ENCODE peak calls at places on chromosomes 13 and 19, in four cellular contexts. S is GM12878, F is K562, Q is H1. V is an unnamed sample.

GRCh38 chr13:33612641-33613638 is 205.0 kb upstream of the RFC3 start:
- DNase-seq in S (no peak), F (no peak), Q (no peak), V (no peak)

GRCh38 chr19:45670670-45671453 is 2.8 kb downstream of the GIPR start:
- DNase-seq in S (peak; percentile 62), F (peak; percentile 100), Q (peak; percentile 100), V (peak; percentile 93)

GRCh38 chr19:7579182-7579581 is 16.5 kb upstream of the CAMSAP3 start:
- DNase-seq in S (no peak), F (no peak), Q (no peak), V (no peak)

GRCh38 chr13:29801737-29802305 is 48.6 kb downstream of the UBL3 start:
- DNase-seq in S (no peak), F (no peak), Q (no peak), V (no peak)

GRCh38 chr19:15631817-15632216 is 8.9 kb upstream of the CYP4F3 start:
- DNase-seq in S (peak; percentile 3), F (peak; percentile 87), Q (no peak), V (no peak)

GRCh38 chr19:8209111-8209964 is at the start of gene CERS4:
- DNase-seq in S (no peak), F (peak; percentile 97), Q (peak; percentile 92), V (no peak)

GRCh38 chr19:44684892-44685847 is 13.8 kb upstream of the CEACAM16 start:
- DNase-seq in S (no peak), F (peak; percentile 26), Q (no peak), V (peak; percentile 95)

GRCh38 chr19:38452430-38453366 is 19.2 kb downstream of the RYR1 start:
- DNase-seq in S (no peak), F (peak; percentile 100), Q (peak; percentile 98), V (peak; percentile 81)

GRCh38 chr13:47822036-47822435 is 179.0 kb downstream of the SUCLA2 start:
- DNase-seq in S (no peak), F (no peak), Q (no peak), V (no peak)

GRCh38 chr13:89199138-89199537 is 1528.0 kb downstream of the SLITRK5 start:
- DNase-seq in S (no peak), F (no peak), Q (no peak), V (no peak)

GRCh38 chr13:73973156-73973555 is 161.0 kb downstream of the KLF12 start:
- DNase-seq in S (no peak), F (no peak), Q (no peak), V (no peak)

GRCh38 chr13:113002206-113002821 is 33.3 kb downstream of the MCF2L start:
- DNase-seq in S (no peak), F (peak; percentile 35), Q (peak; percentile 84), V (no peak)

GRCh38 chr13:97786510-97786909 is 167.0 kb upstream of the IPO5 start:
- DNase-seq in S (no peak), F (no peak), Q (no peak), V (no peak)

GRCh38 chr13:114125589-114125988 is 6.8 kb downstream of the RASA3 start:
- DNase-seq in S (no peak), F (no peak), Q (no peak), V (no peak)

GRCh38 chr13:99062593-99062992 is 84.7 kb upstream of the DOCK9 start:
- DNase-seq in S (no peak), F (no peak), Q (no peak), V (no peak)

GRCh38 chr13:30872685-30873443 is 33.2 kb upstream of the MEDAG start:
- DNase-seq in S (no peak), F (no peak), Q (no peak), V (no peak)

GRCh38 chr13:109868583-109869311 is 82.4 kb upstream of the IRS2 start:
- DNase-seq in S (no peak), F (no peak), Q (no peak), V (no peak)

GRCh38 chr13:77650409-77650808 is 47.1 kb upstream of the SLAIN1 start:
- DNase-seq in S (no peak), F (no peak), Q (no peak), V (no peak)

GRCh38 chr19:56712609-56713008 is 41.1 kb upstream of the ZNF835 start:
- DNase-seq in S (no peak), F (no peak), Q (no peak), V (no peak)

GRCh38 chr13:112893570-112894422 is 75.2 kb upstream of the MCF2L start:
- DNase-seq in S (no peak), F (peak; percentile 91), Q (peak; percentile 80), V (no peak)

GRCh38 chr19:48629599-48630288 is 7.4 kb downstream of the DBP start:
- DNase-seq in S (no peak), F (peak; percentile 54), Q (peak; percentile 100), V (peak; percentile 96)

GRCh38 chr13:75050419-75051066 is 431.4 kb downstream of the TBC1D4 start:
- DNase-seq in S (no peak), F (no peak), Q (no peak), V (no peak)

GRCh38 chr13:30105381-30105780 is 202.0 kb downstream of the KATNAL1 start:
- DNase-seq in S (no peak), F (no peak), Q (peak; percentile 53), V (no peak)

GRCh38 chr13:21243045-21243842 is 66.8 kb downstream of the MRPL57 start:
- DNase-seq in S (no peak), F (no peak), Q (no peak), V (no peak)

GRCh38 chr19:16040642-16041041 is 35.7 kb upstream of the TPM4 start:
- DNase-seq in S (no peak), F (no peak), Q (no peak), V (no peak)

GRCh38 chr19:3097442-3097871 is 3.3 kb downstream of the GNA11 start:
- DNase-seq in S (no peak), F (no peak), Q (no peak), V (no peak)

GRCh38 chr13:45200701-45201230 is at the start of gene KCTD4:
- DNase-seq in S (no peak), F (no peak), Q (no peak), V (no peak)

GRCh38 chr13:40506592-40507446 is 159.6 kb downstream of the FOXO1 start:
- DNase-seq in S (no peak), F (no peak), Q (no peak), V (no peak)

GRCh38 chr13:111981446-111982165 is 85.3 kb upstream of the SOX1 start:
- DNase-seq in S (no peak), F (no peak), Q (no peak), V (no peak)

GRCh38 chr13:37788346-37788745 is 81.2 kb downstream of the TRPC4 start:
- DNase-seq in S (no peak), F (no peak), Q (no peak), V (no peak)

GRCh38 chr13:110628477-110628793 is 13.1 kb downstream of the NAXD start:
- DNase-seq in S (no peak), F (no peak), Q (no peak), V (no peak)

GRCh38 chr19:46601318-46602224 is at the start of gene CALM3:
- DNase-seq in S (no peak), F (peak; percentile 63), Q (no peak), V (no peak)

GRCh38 chr19:6501740-6502648 is at the start of gene TUBB4A:
- DNase-seq in S (no peak), F (peak; percentile 86), Q (peak; percentile 75), V (no peak)

GRCh38 chr19:4559569-4559968 is at the start of gene SEMA6B:
- DNase-seq in S (no peak), F (no peak), Q (no peak), V (no peak)

GRCh38 chr13:34347784-34348573 is 530.0 kb downstream of the RFC3 start:
- DNase-seq in S (no peak), F (no peak), Q (no peak), V (no peak)

GRCh38 chr13:97766749-97767148 is 186.7 kb upstream of the IPO5 start:
- DNase-seq in S (no peak), F (no peak), Q (no peak), V (no peak)

GRCh38 chr19:29596885-29597525 is 9.1 kb upstream of the POP4 start:
- DNase-seq in S (no peak), F (no peak), Q (no peak), V (no peak)

GRCh38 chr13:23513460-23513859 is 56.8 kb upstream of the TNFRSF19 start:
- DNase-seq in S (no peak), F (no peak), Q (no peak), V (no peak)

GRCh38 chr13:23510544-23510916 is 59.7 kb upstream of the TNFRSF19 start:
- DNase-seq in S (no peak), F (no peak), Q (no peak), V (no peak)

GRCh38 chr13:23512762-23513395 is 57.3 kb upstream of the TNFRSF19 start:
- DNase-seq in S (no peak), F (no peak), Q (no peak), V (no peak)

GRCh38 chr13:23509781-23510543 is 60.2 kb upstream of the TNFRSF19 start:
- DNase-seq in S (no peak), F (no peak), Q (no peak), V (no peak)

GRCh38 chr13:23510979-23511735 is 59.1 kb upstream of the TNFRSF19 start:
- DNase-seq in S (peak; percentile 62), F (no peak), Q (no peak), V (peak; percentile 6)
- TF ChIP-seq EGR1 in S (no peak), F (no peak), Q (no peak), V (no peak)

DNA sequence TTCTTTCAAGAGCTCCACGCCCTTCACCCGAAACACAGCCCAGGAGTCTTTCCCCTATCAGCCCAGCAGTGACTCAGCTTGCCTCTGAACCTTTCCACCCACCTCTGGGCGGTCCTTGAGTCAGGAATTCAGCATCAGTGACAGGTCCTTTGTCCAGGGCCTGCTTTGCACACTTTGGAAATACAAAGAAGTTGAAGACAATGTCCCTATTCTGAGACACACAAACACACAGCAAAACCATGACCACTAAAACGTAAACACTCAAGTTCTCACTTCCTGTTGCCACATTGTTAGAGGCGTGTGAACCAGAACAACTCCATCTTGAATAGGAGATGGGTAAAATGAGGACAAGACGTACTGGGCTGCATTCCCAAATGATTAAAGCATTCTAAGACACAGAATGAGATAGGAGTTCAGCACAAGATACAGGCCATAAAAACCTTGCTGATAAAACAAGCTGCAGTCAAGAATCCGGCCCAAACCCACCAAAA is 49.3 kb upstream of the ATP12A start:
- DNase-seq in S (no peak), F (peak; percentile 31), Q (no peak), V (peak; percentile 3)
- TF ChIP-seq EGR1 in S (no peak), F (peak; percentile 51), Q (no peak), V (no peak)

DNA sequence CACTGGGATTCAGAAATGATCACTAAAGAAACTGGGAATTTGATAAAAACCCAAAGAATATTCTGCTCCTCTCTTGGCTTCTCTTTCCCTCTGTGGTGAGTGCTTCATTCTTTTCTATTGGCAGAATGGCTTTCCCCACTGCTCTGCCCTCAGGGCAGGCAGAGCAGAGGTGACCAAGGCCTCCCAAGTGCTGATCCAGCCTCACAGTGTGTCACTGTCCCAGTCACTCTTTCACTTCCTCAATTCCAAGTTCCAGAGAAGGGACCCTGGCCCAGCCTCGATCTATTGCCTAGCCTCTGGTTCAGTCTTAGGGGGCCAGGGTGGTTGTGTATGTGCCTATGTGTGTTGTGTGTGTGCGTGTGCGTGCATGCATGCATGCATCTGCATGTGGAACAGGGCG is 180.6 kb upstream of the TMTC4 start:
- DNase-seq in S (no peak), F (no peak), Q (no peak), V (no peak)
- TF ChIP-seq EGR1 in S (no peak), F (no peak), Q (no peak), V (no peak)

DNA sequence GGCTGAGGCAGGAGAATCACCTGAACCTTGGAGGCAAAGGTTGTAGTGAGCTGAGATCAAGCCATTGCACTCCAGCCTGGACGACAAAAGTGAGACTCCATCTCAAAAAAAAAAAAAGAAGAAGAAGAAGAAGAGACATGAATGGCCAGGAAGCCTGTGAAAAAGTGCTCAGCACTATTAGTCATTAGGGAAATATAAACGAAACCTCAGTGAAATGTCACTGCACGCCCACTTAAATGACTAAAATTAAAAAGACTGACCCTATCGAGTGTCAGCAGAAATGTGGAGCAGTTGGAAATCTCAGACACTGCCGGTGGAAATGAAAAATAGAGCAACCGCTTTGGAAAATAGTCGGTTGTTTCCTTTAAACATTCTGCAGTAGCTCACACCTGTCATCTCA is 5.5 kb upstream of the TYROBP start:
- DNase-seq in S (no peak), F (no peak), Q (no peak), V (no peak)
- TF ChIP-seq EGR1 in S (no peak), F (no peak), Q (no peak), V (peak; percentile 33)